ENCODE peak calls at places on chromosomes 3 and 15, in five cellular contexts. E is CD8-positive, alpha-beta T cell; B is fibroblast of lung; C is hepatocyte; X is CD4-positive, alpha-beta memory T cell. M is an unnamed sample.

GRCh38 chr3:124780767-124781485 is 50.7 kb downstream of the UMPS start:
- DNase-seq in E (no peak), B (peak; percentile 79), C (peak; percentile 46), X (no peak), M (no peak)

GRCh38 chr3:18428036-18428435 is 2.9 kb upstream of the SATB1 start:
- DNase-seq in E (no peak), B (no peak), C (no peak), X (no peak), M (no peak)

GRCh38 chr3:120688121-120688520 is 6.1 kb upstream of the HGD start:
- DNase-seq in E (no peak), B (peak; percentile 80), C (no peak), X (no peak), M (no peak)

GRCh38 chr3:136750922-136751258 is 1.3 kb downstream of the STAG1 start:
- DNase-seq in E (no peak), B (peak; percentile 78), C (no peak), X (no peak), M (no peak)

GRCh38 chr15:99142562-99142961 is 37.7 kb downstream of the SYNM start:
- DNase-seq in E (no peak), B (no peak), C (no peak), X (no peak), M (no peak)

GRCh38 chr3:126317029-126317996 is 39.9 kb downstream of the KLF15 start:
- DNase-seq in E (no peak), B (no peak), C (no peak), X (no peak), M (no peak)

GRCh38 chr3:38368238-38368637 is 21.7 kb downstream of the XYLB start:
- DNase-seq in E (no peak), B (no peak), C (no peak), X (no peak), M (no peak)

GRCh38 chr15:98785796-98786581 is 137.7 kb downstream of the IGF1R start:
- DNase-seq in E (no peak), B (no peak), C (peak; percentile 59), X (no peak), M (no peak)

GRCh38 chr3:67018105-67018788 is 20.1 kb downstream of the KBTBD8 start:
- DNase-seq in E (no peak), B (no peak), C (no peak), X (no peak), M (no peak)

GRCh38 chr3:113600418-113601185 is 68.2 kb downstream of the SIDT1 start:
- DNase-seq in E (no peak), B (no peak), C (no peak), X (no peak), M (no peak)

GRCh38 chr3:45100998-45101407 is 45.2 kb downstream of the CDCP1 start:
- DNase-seq in E (no peak), B (peak; percentile 31), C (peak; percentile 45), X (no peak), M (no peak)

GRCh38 chr3:171790898-171791694 is 19.2 kb downstream of the PLD1 start:
- DNase-seq in E (no peak), B (peak; percentile 80), C (no peak), X (no peak), M (no peak)

GRCh38 chr3:109910772-109911171 is 573.4 kb upstream of the DPPA4 start:
- DNase-seq in E (no peak), B (no peak), C (no peak), X (no peak), M (no peak)

GRCh38 chr15:74202461-74203401 is at the start of gene STRA6:
- DNase-seq in E (no peak), B (peak; percentile 59), C (peak; percentile 87), X (no peak), M (no peak)

GRCh38 chr3:120642368-120642948 is 39.6 kb downstream of the HGD start:
- DNase-seq in E (no peak), B (peak; percentile 79), C (no peak), X (no peak), M (no peak)

GRCh38 chr3:72673011-72673771 is 175.1 kb downstream of the SHQ1 start:
- DNase-seq in E (no peak), B (no peak), C (no peak), X (no peak), M (no peak)

GRCh38 chr15:90160781-90161727 is 40.1 kb upstream of the SEMA4B start:
- DNase-seq in E (no peak), B (no peak), C (peak; percentile 49), X (no peak), M (no peak)

GRCh38 chr15:40756938-40757337 is 1.9 kb upstream of the RMDN3 start:
- DNase-seq in E (no peak), B (no peak), C (no peak), X (no peak), M (no peak)

GRCh38 chr3:126947429-126947828 is 35.5 kb upstream of the PLXNA1 start:
- DNase-seq in E (no peak), B (no peak), C (no peak), X (no peak), M (no peak)

GRCh38 chr3:113499081-113499480 is 15.9 kb downstream of the SPICE1 start:
- DNase-seq in E (no peak), B (peak; percentile 72), C (no peak), X (no peak), M (no peak)

GRCh38 chr15:72535911-72536310 is 61.8 kb downstream of the ARIH1 start:
- DNase-seq in E (no peak), B (no peak), C (no peak), X (no peak), M (no peak)

GRCh38 chr15:72538931-72539330 is 64.8 kb downstream of the ARIH1 start:
- DNase-seq in E (no peak), B (no peak), C (no peak), X (no peak), M (no peak)

GRCh38 chr15:72541714-72542113 is 67.6 kb downstream of the ARIH1 start:
- DNase-seq in E (no peak), B (no peak), C (no peak), X (no peak), M (no peak)

GRCh38 chr15:72536506-72536905 is 62.4 kb downstream of the ARIH1 start:
- DNase-seq in E (no peak), B (peak; percentile 16), C (no peak), X (no peak), M (no peak)

DNA sequence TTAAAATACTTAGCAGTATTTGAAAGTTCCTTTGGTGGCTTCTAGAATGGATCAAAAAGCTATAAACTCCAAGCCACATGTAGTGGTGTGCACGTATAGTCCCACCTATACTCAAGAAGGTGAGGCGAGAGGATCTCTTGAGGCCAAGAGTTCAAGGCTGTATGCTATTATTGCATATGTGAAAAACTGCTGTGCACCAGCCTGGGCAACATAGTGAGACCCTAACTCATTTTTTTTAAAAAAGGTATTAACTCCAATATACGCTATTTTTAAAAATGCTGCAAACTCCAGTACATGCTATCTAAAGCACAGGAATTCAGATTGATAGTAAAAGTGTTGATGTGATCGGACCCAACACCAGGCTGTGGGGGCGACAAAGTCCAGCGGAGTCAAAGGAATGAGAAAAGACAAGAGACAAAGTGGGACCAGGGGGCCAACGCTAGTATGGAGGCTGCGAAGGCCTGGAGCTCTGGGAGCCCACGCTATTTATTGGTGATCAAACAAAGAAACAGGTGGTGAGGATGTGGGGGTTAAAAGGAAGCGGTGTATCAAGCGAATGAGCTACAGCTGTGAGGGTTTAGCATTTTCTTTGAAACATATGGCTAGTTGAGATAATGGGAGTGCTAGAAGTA is 66.6 kb downstream of the ARIH1 start:
- DNase-seq in E (no peak), B (no peak), C (no peak), X (no peak), M (no peak)
- H3K9me3 ChIP-seq in E (peaks cover 5% of the 10 kb centered on the region), B (no peaks in the 10 kb centered on the region), C (peaks cover 6% of the 10 kb centered on the region), X (no peaks in the 10 kb centered on the region), M (no peaks in the 10 kb centered on the region)

DNA sequence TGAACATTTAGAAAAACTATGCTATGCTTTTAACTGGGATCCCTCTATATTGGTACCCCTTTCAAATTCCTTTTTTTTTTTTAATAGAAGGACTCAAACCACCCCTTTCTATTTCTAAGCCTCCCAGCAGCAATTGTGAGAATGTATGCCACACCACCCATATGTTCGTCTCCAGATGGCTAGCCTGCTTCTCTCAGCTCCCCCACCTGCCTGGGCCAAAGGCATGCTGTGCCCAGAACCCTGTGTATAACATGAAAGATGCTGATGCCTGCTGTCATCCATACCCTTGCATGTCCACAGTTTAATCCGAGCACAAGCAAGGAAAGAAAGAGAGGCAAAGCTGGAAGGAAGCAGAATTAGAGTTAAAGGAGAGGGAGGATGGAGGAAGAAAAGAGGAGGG is 159.5 kb upstream of the CNTN6 start:
- DNase-seq in E (no peak), B (no peak), C (no peak), X (no peak), M (no peak)
- H3K9me3 ChIP-seq in E (no peaks in the 10 kb centered on the region), B (no peaks in the 10 kb centered on the region), C (no peaks in the 10 kb centered on the region), X (no peaks in the 10 kb centered on the region), M (no peaks in the 10 kb centered on the region)

GRCh38 chr3:141540531-141540930 is 53.7 kb downstream of the RASA2 start:
- DNase-seq in E (no peak), B (no peak), C (no peak), X (no peak), M (no peak)

GRCh38 chr3:141542989-141543388 is 56.2 kb downstream of the RASA2 start:
- DNase-seq in E (no peak), B (no peak), C (no peak), X (no peak), M (no peak)

GRCh38 chr3:141539441-141540187 is 52.8 kb downstream of the RASA2 start:
- DNase-seq in E (no peak), B (peak; percentile 69), C (no peak), X (no peak), M (no peak)

GRCh38 chr3:141544697-141545096 is 57.9 kb downstream of the RASA2 start:
- DNase-seq in E (no peak), B (no peak), C (no peak), X (peak; percentile 51), M (no peak)

DNA sequence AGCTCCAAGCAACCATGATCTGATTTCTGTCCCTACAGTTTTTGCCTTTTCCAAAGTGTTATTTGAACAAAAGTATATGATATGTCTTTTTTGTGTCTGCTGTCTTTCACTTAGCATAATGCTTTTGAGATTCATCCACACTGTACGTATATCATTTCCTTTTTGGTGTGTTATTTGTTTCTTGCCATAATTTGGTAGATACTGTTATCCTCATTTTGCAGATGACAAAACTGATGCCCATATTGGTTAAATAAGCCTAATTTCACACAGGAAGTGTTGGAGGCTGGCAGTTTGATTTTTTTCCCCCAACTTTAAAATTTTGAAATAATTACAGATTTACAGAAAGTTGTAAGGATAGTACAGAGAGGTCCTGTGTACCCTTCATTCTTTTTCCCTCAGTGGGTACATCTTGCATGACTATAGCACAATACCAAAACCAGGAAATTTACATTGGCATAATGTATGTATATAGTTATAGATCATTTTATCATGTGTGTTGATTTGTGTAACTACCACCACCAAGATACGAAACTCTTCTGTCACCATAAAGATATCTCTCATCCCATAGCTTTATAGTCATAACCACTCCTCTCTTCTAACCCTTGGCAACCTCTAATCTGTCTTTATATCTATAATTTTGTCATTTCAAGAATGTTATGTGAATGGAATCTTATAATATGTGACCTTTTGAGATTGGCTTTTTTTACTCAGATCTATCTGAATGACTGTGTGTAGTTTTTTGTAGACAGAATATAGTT is 55.6 kb downstream of the RASA2 start:
- DNase-seq in E (no peak), B (no peak), C (no peak), X (no peak), M (no peak)
- H3K9me3 ChIP-seq in E (peaks cover 6% of the 10 kb centered on the region), B (no peaks in the 10 kb centered on the region), C (peaks cover 17% of the 10 kb centered on the region), X (no peaks in the 10 kb centered on the region), M (peaks cover 6% of the 10 kb centered on the region)

GRCh38 chr3:145719118-145719517 is 441.9 kb downstream of the PLOD2 start:
- DNase-seq in E (no peak), B (no peak), C (no peak), X (no peak), M (no peak)

GRCh38 chr3:145716519-145716918 is 444.5 kb downstream of the PLOD2 start:
- DNase-seq in E (no peak), B (no peak), C (no peak), X (no peak), M (no peak)

GRCh38 chr3:145721815-145722214 is 439.2 kb downstream of the PLOD2 start:
- DNase-seq in E (no peak), B (no peak), C (no peak), X (no peak), M (no peak)

GRCh38 chr3:145721273-145721805 is 439.6 kb downstream of the PLOD2 start:
- DNase-seq in E (no peak), B (no peak), C (no peak), X (no peak), M (no peak)
- H3K9me3 ChIP-seq in E (no peaks in the 10 kb centered on the region), B (no peaks in the 10 kb centered on the region), C (no peaks in the 10 kb centered on the region), X (no peaks in the 10 kb centered on the region), M (no peaks in the 10 kb centered on the region)

M was measured in T-helper 17 cell.